ENCODE peak calls at places on chromosomes 11 and 22, in four cellular contexts. N is sigmoid colon, E is HL-60, B is stomach. V is an unnamed sample.

GRCh38 chr11:104897891-104898684 is at the start of gene CASP12:
- DNase-seq in N (no peak), B (no peak), E (no peak), V (no peak)

GRCh38 chr11:44469412-44469811 is 96.1 kb upstream of the CD82 start:
- DNase-seq in E (no peak), B (no peak), N (no peak), V (no peak)

GRCh38 chr11:121300313-121300971 is 7.9 kb downstream of the SC5D start:
- DNase-seq in B (no peak), E (no peak), N (no peak), V (no peak)

GRCh38 chr11:62409831-62410230 is 9.0 kb upstream of the SCGB1A1 start:
- DNase-seq in E (no peak), B (no peak), N (no peak), V (no peak)

GRCh38 chr11:71170619-71171018 is 81.8 kb downstream of the SHANK2 start:
- DNase-seq in B (no peak), N (peak; percentile 15), E (no peak), V (no peak)

GRCh38 chr11:88100161-88100560 is 75.1 kb downstream of the RAB38 start:
- DNase-seq in B (no peak), N (no peak), E (no peak), V (no peak)

GRCh38 chr11:76700177-76701100 is 29.9 kb upstream of the LRRC32 start:
- DNase-seq in N (no peak), E (no peak), B (no peak), V (peak; percentile 49)

GRCh38 chr22:32341122-32341740 is 16.4 kb upstream of the RFPL3 start:
- DNase-seq in E (no peak), B (peak; percentile 17), N (no peak), V (no peak)

GRCh38 chr11:64720167-64720566 is 2.8 kb downstream of the NRXN2 start:
- DNase-seq in N (peak; percentile 61), B (no peak), E (no peak), V (peak; percentile 65)

GRCh38 chr22:43066134-43066533 is 23.1 kb downstream of the TTLL1 start:
- DNase-seq in N (no peak), B (no peak), E (no peak), V (no peak)

GRCh38 chr11:59195596-59195995 is 17.1 kb downstream of the MPEG1 start:
- DNase-seq in B (no peak), N (no peak), E (no peak), V (no peak)

DNA sequence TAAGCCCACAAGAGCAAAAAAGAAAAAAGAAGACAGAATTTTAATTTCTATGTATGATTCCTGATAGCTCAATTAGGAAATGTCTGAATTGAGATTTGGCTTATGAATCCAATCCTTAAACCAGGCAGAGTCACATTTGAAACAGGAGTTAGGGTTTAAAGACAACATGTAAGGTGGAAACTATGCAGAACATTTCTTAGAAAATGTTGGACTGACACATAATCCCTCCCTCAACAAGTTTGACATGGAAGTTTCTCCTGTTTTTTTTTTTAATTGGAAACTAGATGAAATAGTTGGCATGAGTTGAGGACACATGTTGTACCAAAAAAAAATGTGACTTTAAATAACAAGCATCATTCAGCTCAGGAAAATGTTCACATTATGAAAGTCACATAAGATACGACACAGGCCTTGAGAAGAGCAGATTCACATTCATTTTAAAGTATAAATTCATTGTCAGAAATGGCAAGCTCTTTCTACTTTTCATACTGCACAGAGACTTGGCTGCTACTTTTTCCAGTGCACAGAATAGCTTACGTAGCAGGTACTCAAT is 154.8 kb upstream of the DDI1 start:
- DNase-seq in N (no peak), E (no peak), B (no peak), V (no peak)
- TF ChIP-seq POLR2AphosphoS5 in N (no peak), E (no peak), B (no peak), V (no peak)

GRCh38 chr11:68335693-68336092 is 23.3 kb downstream of the LRP5 start:
- DNase-seq in E (no peak), B (no peak), N (no peak), V (no peak)
- H3K27me3 ChIP-seq in E (no peaks in the 10 kb centered on the region), B (no peaks in the 10 kb centered on the region), N (no peaks in the 10 kb centered on the region), V (no peaks in the 10 kb centered on the region)

GRCh38 chr22:41682033-41682807 is 6.4 kb downstream of the SNU13 start:
- DNase-seq in E (peak; percentile 85), N (peak; percentile 94), B (peak; percentile 90), V (peak; percentile 95)
- TF ChIP-seq POLR2AphosphoS5 in E (peak; percentile 90), N (peak; percentile 99), B (peak; percentile 93), V (peak; percentile 97)

GRCh38 chr22:22533863-22534262 is 13.8 kb upstream of the ZNF280A start:
- DNase-seq in N (no peak), E (no peak), B (no peak), V (no peak)

GRCh38 chr22:22536916-22537315 is 16.8 kb upstream of the ZNF280A start:
- DNase-seq in N (no peak), B (no peak), E (no peak), V (no peak)

GRCh38 chr22:22534604-22535415 is 14.7 kb upstream of the ZNF280A start:
- DNase-seq in B (no peak), N (no peak), E (no peak), V (no peak)

GRCh38 chr22:22536515-22536914 is 16.4 kb upstream of the ZNF280A start:
- DNase-seq in E (no peak), N (no peak), B (no peak), V (no peak)

DNA sequence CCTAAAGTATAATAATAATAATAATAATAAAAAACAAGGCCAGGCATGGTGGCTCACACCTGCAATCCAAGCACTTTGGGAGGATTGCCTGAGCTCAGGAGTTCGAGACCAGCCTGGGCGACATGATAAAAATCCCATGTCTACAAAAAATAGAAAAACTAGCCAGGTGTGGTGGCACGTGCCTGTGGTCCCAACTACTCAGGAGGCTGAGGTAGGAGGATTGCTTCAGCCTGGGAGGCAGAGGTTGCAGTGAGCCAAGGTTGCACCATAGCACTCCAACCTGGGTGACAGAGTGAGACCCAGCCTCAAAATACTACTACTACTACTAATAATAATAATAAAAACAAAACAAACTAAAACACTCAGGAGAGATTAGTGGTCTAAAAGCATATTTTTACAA is 15.6 kb upstream of the ZNF280A start:
- DNase-seq in B (no peak), N (no peak), E (no peak), V (no peak)
- H3K27me3 ChIP-seq in B (peaks cover 21% of the 10 kb centered on the region), N (no peaks in the 10 kb centered on the region), E (no peaks in the 10 kb centered on the region), V (no peaks in the 10 kb centered on the region)